ENCODE peak calls at places on chromosomes 5 and 9, in ten cellular contexts. One of them, this sample, is unnamed.

GRCh38 chr9:128714586-128715435 is 9.1 kb downstream of the ZDHHC12 start:
- DNase-seq in GM06990: no peak
- DNase-seq in RWPE2: peak
- DNase-seq in mucosa of descending colon: peak
- DNase-seq in NB4: no peak
- DNase-seq in hepatocyte: no peak
- DNase-seq in psoas muscle: peak
- DNase-seq in fibroblast of lung: no peak
- DNase-seq in fibroblast of the aortic adventitia: no peak
- DNase-seq in dorsolateral prefrontal cortex: peak
- DNase-seq in this sample: no peak

GRCh38 chr9:23821400-23822181 is 4.4 kb downstream of the ELAVL2 start:
- DNase-seq in GM06990: no peak
- DNase-seq in RWPE2: peak
- DNase-seq in mucosa of descending colon: peak
- DNase-seq in NB4: no peak
- DNase-seq in hepatocyte: peak
- DNase-seq in psoas muscle: peak
- DNase-seq in fibroblast of lung: no peak
- DNase-seq in fibroblast of the aortic adventitia: no peak
- DNase-seq in dorsolateral prefrontal cortex: peak
- DNase-seq in this sample: peak

GRCh38 chr9:116350213-116350612 is 196.6 kb downstream of the PAPPA start:
- DNase-seq in GM06990: no peak
- DNase-seq in RWPE2: no peak
- DNase-seq in mucosa of descending colon: no peak
- DNase-seq in NB4: no peak
- DNase-seq in hepatocyte: no peak
- DNase-seq in psoas muscle: no peak
- DNase-seq in fibroblast of lung: no peak
- DNase-seq in fibroblast of the aortic adventitia: no peak
- DNase-seq in dorsolateral prefrontal cortex: no peak
- DNase-seq in this sample: peak

GRCh38 chr5:138527170-138527569 is 15.9 kb downstream of the ETF1 start:
- DNase-seq in GM06990: no peak
- DNase-seq in RWPE2: no peak
- DNase-seq in mucosa of descending colon: no peak
- DNase-seq in NB4: no peak
- DNase-seq in hepatocyte: no peak
- DNase-seq in psoas muscle: no peak
- DNase-seq in fibroblast of lung: no peak
- DNase-seq in fibroblast of the aortic adventitia: no peak
- DNase-seq in dorsolateral prefrontal cortex: no peak
- DNase-seq in this sample: no peak

GRCh38 chr5:150464554-150465012 is 15.0 kb upstream of the RPS14 start:
- DNase-seq in GM06990: no peak
- DNase-seq in RWPE2: no peak
- DNase-seq in mucosa of descending colon: no peak
- DNase-seq in NB4: no peak
- DNase-seq in hepatocyte: no peak
- DNase-seq in psoas muscle: no peak
- DNase-seq in fibroblast of lung: no peak
- DNase-seq in fibroblast of the aortic adventitia: peak
- DNase-seq in dorsolateral prefrontal cortex: no peak
- DNase-seq in this sample: peak

GRCh38 chr9:132369421-132369820 is 14.6 kb upstream of the SETX start:
- DNase-seq in GM06990: no peak
- DNase-seq in RWPE2: no peak
- DNase-seq in mucosa of descending colon: no peak
- DNase-seq in NB4: no peak
- DNase-seq in hepatocyte: no peak
- DNase-seq in psoas muscle: no peak
- DNase-seq in fibroblast of lung: no peak
- DNase-seq in fibroblast of the aortic adventitia: no peak
- DNase-seq in dorsolateral prefrontal cortex: no peak
- DNase-seq in this sample: no peak

GRCh38 chr9:126454250-126454649 is 127.6 kb downstream of the MVB12B start:
- DNase-seq in GM06990: no peak
- DNase-seq in RWPE2: no peak
- DNase-seq in mucosa of descending colon: no peak
- DNase-seq in NB4: no peak
- DNase-seq in hepatocyte: no peak
- DNase-seq in psoas muscle: no peak
- DNase-seq in fibroblast of lung: no peak
- DNase-seq in fibroblast of the aortic adventitia: no peak
- DNase-seq in dorsolateral prefrontal cortex: no peak
- DNase-seq in this sample: no peak

GRCh38 chr5:172288465-172288864 is 4.9 kb upstream of the UBTD2 start:
- DNase-seq in GM06990: no peak
- DNase-seq in RWPE2: no peak
- DNase-seq in mucosa of descending colon: no peak
- DNase-seq in NB4: no peak
- DNase-seq in hepatocyte: no peak
- DNase-seq in psoas muscle: no peak
- DNase-seq in fibroblast of lung: no peak
- DNase-seq in fibroblast of the aortic adventitia: no peak
- DNase-seq in dorsolateral prefrontal cortex: no peak
- DNase-seq in this sample: no peak

GRCh38 chr9:6944093-6944551 is 186.3 kb downstream of the KDM4C start:
- DNase-seq in GM06990: no peak
- DNase-seq in RWPE2: no peak
- DNase-seq in mucosa of descending colon: no peak
- DNase-seq in NB4: peak
- DNase-seq in hepatocyte: no peak
- DNase-seq in psoas muscle: no peak
- DNase-seq in fibroblast of lung: peak
- DNase-seq in fibroblast of the aortic adventitia: peak
- DNase-seq in dorsolateral prefrontal cortex: no peak
- DNase-seq in this sample: peak

GRCh38 chr5:10618311-10618710 is 54.4 kb downstream of the ANKRD33B start:
- DNase-seq in GM06990: no peak
- DNase-seq in RWPE2: no peak
- DNase-seq in mucosa of descending colon: no peak
- DNase-seq in NB4: no peak
- DNase-seq in hepatocyte: no peak
- DNase-seq in psoas muscle: no peak
- DNase-seq in fibroblast of lung: no peak
- DNase-seq in fibroblast of the aortic adventitia: no peak
- DNase-seq in dorsolateral prefrontal cortex: no peak
- DNase-seq in this sample: no peak

GRCh38 chr5:24777392-24777791 is 132.6 kb upstream of the CDH10 start:
- DNase-seq in GM06990: no peak
- DNase-seq in RWPE2: no peak
- DNase-seq in mucosa of descending colon: no peak
- DNase-seq in NB4: no peak
- DNase-seq in hepatocyte: no peak
- DNase-seq in psoas muscle: no peak
- DNase-seq in fibroblast of lung: no peak
- DNase-seq in fibroblast of the aortic adventitia: no peak
- DNase-seq in dorsolateral prefrontal cortex: no peak
- DNase-seq in this sample: no peak

DNA sequence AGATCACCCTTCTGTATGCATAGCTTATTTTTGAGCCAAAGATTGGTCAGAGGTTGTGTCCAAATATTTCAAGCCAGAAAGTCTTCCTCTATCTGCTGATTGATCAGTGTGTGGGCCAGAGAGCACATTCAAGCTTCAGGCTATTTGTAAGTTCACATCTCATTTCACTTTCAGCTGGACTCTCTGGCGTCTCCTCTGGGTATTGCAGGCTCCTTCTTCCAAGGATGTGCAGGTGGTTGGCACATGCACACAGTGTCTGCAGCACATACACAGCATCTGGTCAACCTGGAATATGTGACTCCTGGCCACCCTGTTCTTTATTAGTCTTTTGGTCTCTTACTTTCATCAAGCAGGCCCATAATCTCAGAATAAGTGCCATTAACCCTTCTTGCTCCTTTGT is 516.1 kb downstream of the ANXA1 start:
- DNase-seq in GM06990: no peak
- DNase-seq in RWPE2: no peak
- DNase-seq in mucosa of descending colon: no peak
- DNase-seq in NB4: peak
- DNase-seq in hepatocyte: no peak
- DNase-seq in psoas muscle: no peak
- DNase-seq in fibroblast of lung: no peak
- DNase-seq in fibroblast of the aortic adventitia: no peak
- DNase-seq in dorsolateral prefrontal cortex: no peak
- DNase-seq in this sample: no peak
- TF ChIP-seq CTCF in GM06990: peak
- TF ChIP-seq CTCF in RWPE2: no peak
- TF ChIP-seq CTCF in mucosa of descending colon: no peak
- TF ChIP-seq CTCF in NB4: no peak
- TF ChIP-seq CTCF in hepatocyte: no peak
- TF ChIP-seq CTCF in psoas muscle: no peak
- TF ChIP-seq CTCF in fibroblast of lung: no peak
- TF ChIP-seq CTCF in fibroblast of the aortic adventitia: peak
- TF ChIP-seq CTCF in dorsolateral prefrontal cortex: no peak
- TF ChIP-seq CTCF in this sample: no peak

DNA sequence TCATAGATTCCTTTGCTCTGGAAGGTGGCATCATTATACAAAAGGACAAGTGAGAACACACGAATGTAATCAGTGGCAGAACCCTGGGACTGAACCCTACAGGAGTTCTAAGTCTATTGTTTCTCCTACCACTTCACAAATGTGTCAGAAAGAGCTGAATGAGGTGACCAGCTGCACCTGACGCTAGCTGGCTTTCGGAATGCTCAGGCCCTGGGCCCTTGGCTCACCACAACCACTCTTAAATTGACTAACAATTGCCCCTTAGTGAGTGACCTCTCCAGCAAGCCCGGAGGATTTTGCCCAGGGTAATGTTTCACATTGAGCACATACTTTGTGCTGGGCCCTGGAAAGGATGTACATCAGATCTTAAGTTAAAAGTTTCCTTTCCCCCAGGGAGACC is 41.2 kb upstream of the ABCA1 start:
- DNase-seq in GM06990: no peak
- DNase-seq in RWPE2: no peak
- DNase-seq in mucosa of descending colon: no peak
- DNase-seq in NB4: no peak
- DNase-seq in hepatocyte: no peak
- DNase-seq in psoas muscle: peak
- DNase-seq in fibroblast of lung: no peak
- DNase-seq in fibroblast of the aortic adventitia: no peak
- DNase-seq in dorsolateral prefrontal cortex: no peak
- DNase-seq in this sample: no peak
- H3K4me3 ChIP-seq in GM06990: no peak
- H3K4me3 ChIP-seq in RWPE2: no peak
- H3K4me3 ChIP-seq in mucosa of descending colon: no peak
- H3K4me3 ChIP-seq in NB4: peak
- H3K4me3 ChIP-seq in hepatocyte: no peak
- H3K4me3 ChIP-seq in psoas muscle: peak
- H3K4me3 ChIP-seq in fibroblast of lung: peak
- H3K4me3 ChIP-seq in fibroblast of the aortic adventitia: no peak
- H3K4me3 ChIP-seq in dorsolateral prefrontal cortex: peak
- H3K4me3 ChIP-seq in this sample: no peak

GRCh38 chr5:179908528-179908927 is 831 bp upstream of the TBC1D9B start:
- DNase-seq in GM06990: no peak
- DNase-seq in RWPE2: no peak
- DNase-seq in mucosa of descending colon: peak
- DNase-seq in NB4: no peak
- DNase-seq in hepatocyte: no peak
- DNase-seq in psoas muscle: peak
- DNase-seq in fibroblast of lung: no peak
- DNase-seq in fibroblast of the aortic adventitia: no peak
- DNase-seq in dorsolateral prefrontal cortex: no peak
- DNase-seq in this sample: peak
- TF ChIP-seq CTCF in GM06990: peak
- TF ChIP-seq CTCF in RWPE2: no peak
- TF ChIP-seq CTCF in mucosa of descending colon: no peak
- TF ChIP-seq CTCF in NB4: peak
- TF ChIP-seq CTCF in hepatocyte: peak
- TF ChIP-seq CTCF in psoas muscle: no peak
- TF ChIP-seq CTCF in fibroblast of lung: no peak
- TF ChIP-seq CTCF in fibroblast of the aortic adventitia: no peak
- TF ChIP-seq CTCF in dorsolateral prefrontal cortex: no peak
- TF ChIP-seq CTCF in this sample: no peak

GRCh38 chr5:417765-418559 is 25.0 kb upstream of the EXOC3 start:
- DNase-seq in GM06990: no peak
- DNase-seq in RWPE2: no peak
- DNase-seq in mucosa of descending colon: no peak
- DNase-seq in NB4: no peak
- DNase-seq in hepatocyte: no peak
- DNase-seq in psoas muscle: no peak
- DNase-seq in fibroblast of lung: no peak
- DNase-seq in fibroblast of the aortic adventitia: no peak
- DNase-seq in dorsolateral prefrontal cortex: no peak
- DNase-seq in this sample: no peak

GRCh38 chr5:418681-419121 is 24.3 kb upstream of the EXOC3 start:
- DNase-seq in GM06990: no peak
- DNase-seq in RWPE2: no peak
- DNase-seq in mucosa of descending colon: peak
- DNase-seq in NB4: peak
- DNase-seq in hepatocyte: no peak
- DNase-seq in psoas muscle: peak
- DNase-seq in fibroblast of lung: no peak
- DNase-seq in fibroblast of the aortic adventitia: no peak
- DNase-seq in dorsolateral prefrontal cortex: peak
- DNase-seq in this sample: no peak

GRCh38 chr5:416636-416960 is 26.4 kb upstream of the EXOC3 start:
- DNase-seq in GM06990: no peak
- DNase-seq in RWPE2: no peak
- DNase-seq in mucosa of descending colon: peak
- DNase-seq in NB4: no peak
- DNase-seq in hepatocyte: no peak
- DNase-seq in psoas muscle: no peak
- DNase-seq in fibroblast of lung: no peak
- DNase-seq in fibroblast of the aortic adventitia: no peak
- DNase-seq in dorsolateral prefrontal cortex: peak
- DNase-seq in this sample: no peak

GRCh38 chr5:417301-417700 is 25.7 kb upstream of the EXOC3 start:
- DNase-seq in GM06990: no peak
- DNase-seq in RWPE2: no peak
- DNase-seq in mucosa of descending colon: peak
- DNase-seq in NB4: no peak
- DNase-seq in hepatocyte: no peak
- DNase-seq in psoas muscle: no peak
- DNase-seq in fibroblast of lung: no peak
- DNase-seq in fibroblast of the aortic adventitia: no peak
- DNase-seq in dorsolateral prefrontal cortex: no peak
- DNase-seq in this sample: no peak

DNA sequence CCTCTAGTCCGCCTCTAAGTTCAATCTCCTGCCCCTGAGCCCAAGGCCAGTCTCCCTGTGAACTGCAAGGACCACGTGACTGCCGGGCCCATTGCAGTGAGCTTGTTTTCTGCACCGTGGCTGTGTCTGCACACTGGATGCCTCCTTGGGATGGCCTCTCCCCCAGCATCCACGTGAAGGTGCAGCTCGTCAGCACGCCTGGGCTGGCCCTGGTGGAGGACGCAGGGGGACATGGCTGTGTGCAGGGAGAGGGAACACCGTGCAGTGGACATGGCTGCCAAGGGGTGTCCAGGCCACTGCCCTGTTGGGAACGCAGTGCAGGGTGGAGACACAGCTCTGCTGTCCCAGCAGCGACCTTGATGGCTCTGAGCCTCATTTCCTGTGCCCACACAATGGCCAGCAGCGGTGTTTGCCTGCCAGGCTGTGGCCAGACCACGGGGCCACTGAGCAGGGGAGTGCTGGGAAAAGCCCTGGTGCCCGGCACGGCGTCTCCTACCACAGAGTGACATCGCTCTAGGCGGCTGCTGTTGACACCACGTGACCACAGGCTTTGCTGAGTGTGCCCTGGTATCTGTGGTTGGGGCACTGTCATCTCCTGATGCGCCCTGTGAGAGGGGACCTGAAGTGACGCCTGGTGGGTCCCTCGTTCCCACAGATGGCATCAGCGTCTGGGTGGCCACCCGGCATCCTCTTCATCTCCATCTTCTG is 26.9 kb upstream of the EXOC3 start:
- DNase-seq in GM06990: no peak
- DNase-seq in RWPE2: peak
- DNase-seq in mucosa of descending colon: peak
- DNase-seq in NB4: peak
- DNase-seq in hepatocyte: no peak
- DNase-seq in psoas muscle: no peak
- DNase-seq in fibroblast of lung: no peak
- DNase-seq in fibroblast of the aortic adventitia: no peak
- DNase-seq in dorsolateral prefrontal cortex: peak
- DNase-seq in this sample: no peak
- H3K4me3 ChIP-seq in GM06990: no peak
- H3K4me3 ChIP-seq in RWPE2: no peak
- H3K4me3 ChIP-seq in mucosa of descending colon: no peak
- H3K4me3 ChIP-seq in NB4: peak
- H3K4me3 ChIP-seq in hepatocyte: no peak
- H3K4me3 ChIP-seq in psoas muscle: no peak
- H3K4me3 ChIP-seq in fibroblast of lung: no peak
- H3K4me3 ChIP-seq in fibroblast of the aortic adventitia: no peak
- H3K4me3 ChIP-seq in dorsolateral prefrontal cortex: no peak
- H3K4me3 ChIP-seq in this sample: no peak

This sample was measured in cardiac muscle cell.